ENCODE peak calls at places on chromosomes 4 and X, in five cellular contexts. N is NCI-H1694 treated with DMSO at 0.1 percent for 48 hours, G is astrocyte of the spinal cord, O is right lobe of liver, T is skeletal muscle cell. A is an unnamed sample.

GRCh38 chr4:58138786-58139185 is 1028.6 kb upstream of the IGFBP7 start:
- DNase-seq in N (peak), G (no peak), O (no peak), T (no peak), A (no peak)

GRCh38 chr4:99405433-99406115 is 29.6 kb downstream of the ADH7 start:
- DNase-seq in N (peak), G (peak), O (no peak), T (peak), A (peak)

GRCh38 chr4:120653790-120654189 is 268.7 kb downstream of the PRDM5 start:
- DNase-seq in N (no peak), G (no peak), O (no peak), T (no peak), A (no peak)

GRCh38 chrX:133350751-133351150 is 64.5 kb downstream of the GPC4 start:
- DNase-seq in N (no peak), G (no peak), O (no peak), T (peak), A (no peak)

GRCh38 chrX:153765138-153766079 is 1.4 kb downstream of the PLXNB3 start:
- DNase-seq in N (no peak), G (no peak), O (peak), T (no peak), A (peak)

GRCh38 chr4:168541608-168541953 is 44.7 kb downstream of the PALLD start:
- DNase-seq in N (no peak), G (peak), O (no peak), T (no peak), A (no peak)

GRCh38 chr4:123804171-123804721 is 407.7 kb downstream of the SPRY1 start:
- DNase-seq in N (no peak), G (no peak), O (no peak), T (no peak), A (no peak)

GRCh38 chr4:150140774-150141400 is 62.6 kb downstream of the DCLK2 start:
- DNase-seq in N (no peak), G (peak), O (no peak), T (no peak), A (no peak)

GRCh38 chr4:55635760-55636621 is at the start of gene NMU:
- DNase-seq in N (peak), G (peak), O (peak), T (no peak), A (peak)

GRCh38 chrX:136766785-136767103 is 14.0 kb downstream of the ARHGEF6 start:
- DNase-seq in N (no peak), G (no peak), O (no peak), T (no peak), A (no peak)

GRCh38 chr4:168167714-168168284 is 75.5 kb downstream of the ANXA10 start:
- DNase-seq in N (no peak), G (peak), O (no peak), T (no peak), A (no peak)

GRCh38 chr4:98222306-98222705 is 38.9 kb upstream of the RAP1GDS1 start:
- DNase-seq in N (no peak), G (no peak), O (no peak), T (no peak), A (no peak)

GRCh38 chrX:49041683-49042529 is 1.3 kb downstream of the TFE3 start:
- DNase-seq in N (no peak), G (peak), O (no peak), T (peak), A (peak)

A was measured in GM12865.